ENCODE peak calls at places on chromosome 16, in six cellular contexts. K is neural crest cell, S is AG04449, H is fibroblast of mammary gland, T is fibroblast of lung, M is RWPE2. D is an unnamed sample.

GRCh38 chr16:17518441-17518840 is 47.7 kb upstream of the XYLT1 start:
- DNase-seq in K (no peak), S (peak; percentile 52), H (peak; percentile 55), T (peak; percentile 49), M (no peak), D (no peak)

GRCh38 chr16:8729779-8730334 is 55.4 kb downstream of the ABAT start:
- DNase-seq in K (no peak), S (no peak), H (no peak), T (no peak), M (no peak), D (no peak)

GRCh38 chr16:67155305-67156145 is 4.2 kb downstream of the TRADD start:
- DNase-seq in K (peak; percentile 84), S (no peak), H (peak; percentile 67), T (peak; percentile 72), M (peak; percentile 55), D (no peak)

GRCh38 chr16:53509906-53510703 is 7.1 kb upstream of the AKTIP start:
- DNase-seq in K (peak; percentile 53), S (no peak), H (peak; percentile 75), T (peak; percentile 71), M (no peak), D (no peak)

GRCh38 chr16:69131167-69131748 is 1.1 kb downstream of the CHTF8 start:
- DNase-seq in K (no peak), S (no peak), H (no peak), T (peak; percentile 40), M (no peak), D (no peak)

GRCh38 chr16:14373406-14373805 is 256.7 kb downstream of the PARN start:
- DNase-seq in K (no peak), S (no peak), H (no peak), T (no peak), M (no peak), D (no peak)

GRCh38 chr16:77246160-77246559 is 47.0 kb downstream of the SYCE1L start:
- DNase-seq in K (no peak), S (no peak), H (peak; percentile 45), T (no peak), M (no peak), D (no peak)

GRCh38 chr16:72501739-72502653 is 330.0 kb upstream of the PMFBP1 start:
- DNase-seq in K (peak; percentile 55), S (peak; percentile 19), H (peak; percentile 78), T (peak; percentile 85), M (no peak), D (peak; percentile 18)

GRCh38 chr16:88924834-88925539 is 52.0 kb downstream of the CBFA2T3 start:
- DNase-seq in K (no peak), S (peak; percentile 42), H (peak; percentile 87), T (peak; percentile 59), M (no peak), D (peak; percentile 51)

GRCh38 chr16:69486724-69487123 is 62.3 kb downstream of the CYB5B start:
- DNase-seq in K (no peak), S (no peak), H (no peak), T (no peak), M (no peak), D (no peak)

GRCh38 chr16:48540222-48540900 is 69.6 kb downstream of the N4BP1 start:
- DNase-seq in K (no peak), S (no peak), H (no peak), T (no peak), M (no peak), D (no peak)

GRCh38 chr16:89448656-89449055 is 41.7 kb downstream of the ANKRD11 start:
- DNase-seq in K (no peak), S (no peak), H (no peak), T (no peak), M (no peak), D (no peak)

GRCh38 chr16:49860593-49860992 is 4.7 kb upstream of the ZNF423 start:
- DNase-seq in K (no peak), S (no peak), H (no peak), T (no peak), M (no peak), D (no peak)

GRCh38 chr16:59179446-59180082 is 445.4 kb upstream of the GOT2 start:
- DNase-seq in K (no peak), S (no peak), H (no peak), T (peak; percentile 73), M (no peak), D (no peak)

GRCh38 chr16:54284931-54285413 is 1.6 kb downstream of the IRX3 start:
- DNase-seq in K (no peak), S (no peak), H (peak; percentile 28), T (no peak), M (peak; percentile 63), D (no peak)

GRCh38 chr16:66979011-66979717 is 9.2 kb upstream of the CES4A start:
- DNase-seq in K (no peak), S (no peak), H (no peak), T (no peak), M (no peak), D (no peak)

GRCh38 chr16:12257926-12258561 is 281.5 kb downstream of the SNX29 start:
- DNase-seq in K (no peak), S (no peak), H (no peak), T (no peak), M (peak; percentile 25), D (no peak)

GRCh38 chr16:1530883-1531637 is 2.4 kb upstream of the TMEM204 start:
- DNase-seq in K (no peak), S (peak; percentile 37), H (peak; percentile 90), T (peak; percentile 44), M (no peak), D (no peak)

GRCh38 chr16:841455-842060 is 41.0 kb upstream of the GNG13 start:
- DNase-seq in K (no peak), S (no peak), H (no peak), T (no peak), M (peak; percentile 54), D (no peak)

GRCh38 chr16:82630219-82630618 is 3.5 kb downstream of the CDH13 start:
- DNase-seq in K (no peak), S (no peak), H (no peak), T (peak; percentile 34), M (no peak), D (no peak)

GRCh38 chr16:55534773-55535172 is 25.9 kb downstream of the LPCAT2 start:
- DNase-seq in K (no peak), S (no peak), H (no peak), T (no peak), M (no peak), D (no peak)

GRCh38 chr16:58829096-58829495 is 95.0 kb upstream of the GOT2 start:
- DNase-seq in K (no peak), S (no peak), H (peak; percentile 10), T (no peak), M (no peak), D (no peak)

GRCh38 chr16:16166952-16167351 is 56.3 kb downstream of the ABCC6 start:
- DNase-seq in K (no peak), S (no peak), H (no peak), T (no peak), M (no peak), D (no peak)

GRCh38 chr16:16166085-16166484 is 57.2 kb downstream of the ABCC6 start:
- DNase-seq in K (no peak), S (no peak), H (no peak), T (no peak), M (no peak), D (no peak)

GRCh38 chr16:16169615-16170014 is 53.7 kb downstream of the ABCC6 start:
- DNase-seq in K (no peak), S (no peak), H (no peak), T (no peak), M (no peak), D (no peak)

GRCh38 chr16:16171332-16171919 is 51.9 kb downstream of the ABCC6 start:
- DNase-seq in K (no peak), S (no peak), H (no peak), T (no peak), M (no peak), D (no peak)

GRCh38 chr16:16167927-16168326 is 55.4 kb downstream of the ABCC6 start:
- DNase-seq in K (no peak), S (no peak), H (no peak), T (no peak), M (no peak), D (no peak)
- TF ChIP-seq CTCF in K (no peak), S (no peak), H (no peak), T (no peak), M (no peak), D (no peak)

GRCh38 chr16:19523559-19524355 is at the start of gene CCP110:
- DNase-seq in K (peak; percentile 88), S (peak; percentile 72), H (peak; percentile 95), T (peak; percentile 96), M (peak; percentile 97), D (peak; percentile 81)

GRCh38 chr16:19520861-19521331 is 1.0 kb downstream of the GDE1 start:
- DNase-seq in K (no peak), S (no peak), H (peak; percentile 74), T (peak; percentile 39), M (no peak), D (no peak)

GRCh38 chr16:19522369-19523159 is 666 bp upstream of the GDE1 start:
- DNase-seq in K (no peak), S (no peak), H (no peak), T (no peak), M (no peak), D (no peak)

GRCh38 chr16:19523184-19523558 is 571 bp upstream of the CCP110 start:
- DNase-seq in K (no peak), S (no peak), H (no peak), T (no peak), M (no peak), D (no peak)

DNA sequence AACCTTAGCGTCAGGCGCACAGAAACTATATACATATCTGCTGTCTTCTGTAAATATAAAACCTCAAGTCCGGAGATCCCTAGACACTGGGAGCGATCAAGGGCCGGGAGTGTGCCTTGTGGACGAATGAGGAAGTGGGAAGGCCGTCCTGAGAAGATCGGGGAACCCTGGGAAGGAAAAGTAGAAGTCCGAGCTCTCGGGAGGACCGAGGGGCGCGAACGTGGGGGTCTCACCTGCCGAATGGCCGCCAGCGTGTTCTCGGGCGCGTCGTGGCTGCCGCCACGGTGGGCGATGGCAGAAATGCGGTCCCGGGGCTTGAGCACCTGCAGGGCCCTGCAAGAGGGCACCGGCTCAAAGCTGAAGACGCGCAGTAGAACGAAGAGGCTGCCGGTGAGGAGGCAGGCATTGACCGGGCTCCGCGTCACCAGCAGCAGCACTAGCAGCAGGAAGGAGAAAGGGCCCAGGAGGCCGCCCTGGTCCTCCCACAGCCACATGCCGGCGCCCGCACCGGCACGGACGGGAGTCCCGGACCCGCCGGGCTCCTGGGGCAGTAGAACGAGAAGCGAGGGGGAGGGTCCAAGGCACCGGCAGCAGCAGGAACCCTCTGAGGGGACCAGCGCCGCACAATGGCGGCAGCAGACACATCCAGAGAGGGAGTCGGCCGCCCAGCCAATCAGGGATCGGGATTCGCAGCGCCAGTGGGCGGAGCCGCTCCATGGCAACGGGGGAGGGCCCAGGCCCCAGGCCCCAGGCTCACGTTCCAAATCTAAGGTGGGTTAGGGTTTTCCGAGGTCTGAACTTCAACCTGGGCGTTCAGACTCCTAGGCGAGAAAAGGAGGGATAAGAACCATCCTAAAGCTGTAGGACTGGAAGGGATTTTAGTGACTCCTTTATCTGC is at the start of gene GDE1:
- DNase-seq in K (peak; percentile 91), S (no peak), H (peak; percentile 82), T (peak; percentile 85), M (peak; percentile 94), D (peak; percentile 57)
- TF ChIP-seq CTCF in K (peak; percentile 28), S (peak; percentile 70), H (peak; percentile 25), T (peak; percentile 44), M (peak; percentile 38), D (peak; percentile 42)

GRCh38 chr16:22813946-22814325 is at the start of gene HS3ST2:
- DNase-seq in K (peak; percentile 42), S (no peak), H (peak; percentile 26), T (no peak), M (no peak), D (no peak)
- TF ChIP-seq CTCF in K (peak; percentile 49), S (no peak), H (no peak), T (no peak), M (no peak), D (no peak)

GRCh38 chr16:19177111-19177747 is 9.2 kb downstream of the SYT17 start:
- DNase-seq in K (no peak), S (no peak), H (no peak), T (no peak), M (no peak), D (no peak)
- TF ChIP-seq CTCF in K (no peak), S (no peak), H (no peak), T (no peak), M (no peak), D (no peak)

D was measured in kidney epithelial cell.